ENCODE peak calls at places on chromosomes 3 and 15, in five cellular contexts. Y is H9, N is neuronal stem cell, O is IMR-90, M is H1. Q is an unnamed sample.

GRCh38 chr3:122689587-122689986 is 8.9 kb downstream of the PARP14 start:
- DNase-seq in N (no peak), O (peak; percentile 39), M (no peak), Y (no peak), Q (peak; percentile 84)

GRCh38 chr15:56234804-56235203 is 8.9 kb downstream of the RFX7 start:
- DNase-seq in Y (no peak), N (no peak), M (no peak), O (no peak), Q (no peak)

GRCh38 chr3:66633564-66633963 is 132.7 kb upstream of the LRIG1 start:
- DNase-seq in M (no peak), O (no peak), N (no peak), Y (no peak), Q (no peak)

GRCh38 chr15:64611085-64611484 is 150.7 kb downstream of the ZNF609 start:
- DNase-seq in Y (no peak), M (no peak), O (no peak), N (no peak), Q (peak; percentile 41)

GRCh38 chr3:33117461-33117860 is 3.6 kb downstream of the CRTAP start:
- DNase-seq in O (no peak), M (no peak), Y (no peak), N (no peak), Q (no peak)

GRCh38 chr15:88497109-88497761 is 29.7 kb downstream of the MRPS11 start:
- DNase-seq in Y (no peak), N (no peak), M (no peak), O (no peak), Q (no peak)

GRCh38 chr3:68988740-68989139 is 24.7 kb downstream of the EOGT start:
- DNase-seq in M (no peak), N (no peak), O (peak; percentile 95), Y (no peak), Q (peak; percentile 12)

GRCh38 chr3:172635588-172635987 is 75.3 kb downstream of the NCEH1 start:
- DNase-seq in N (no peak), Y (no peak), O (peak; percentile 60), M (no peak), Q (no peak)

GRCh38 chr3:57048052-57048671 is 12.3 kb upstream of the SPATA12 start:
- DNase-seq in Y (no peak), M (no peak), N (no peak), O (no peak), Q (peak; percentile 18)

GRCh38 chr3:37661615-37662306 is 199.9 kb upstream of the CTDSPL start:
- DNase-seq in M (no peak), Y (no peak), N (no peak), O (no peak), Q (no peak)

GRCh38 chr3:9229325-9229724 is 20.1 kb downstream of the SRGAP3 start:
- DNase-seq in M (no peak), N (no peak), Y (no peak), O (no peak), Q (no peak)

GRCh38 chr15:34358367-34358766 is 8.6 kb downstream of the LPCAT4 start:
- DNase-seq in Y (no peak), O (no peak), N (no peak), M (no peak), Q (no peak)

GRCh38 chr3:143674100-143674968 is 173.9 kb downstream of the SLC9A9 start:
- DNase-seq in O (peak; percentile 57), Y (peak; percentile 71), M (peak; percentile 88), N (peak; percentile 78), Q (peak; percentile 74)

GRCh38 chr3:100265016-100265415 is 4.2 kb downstream of the TBC1D23 start:
- DNase-seq in O (no peak), M (no peak), Y (no peak), N (no peak), Q (no peak)

GRCh38 chr15:26235148-26235769 is 372.1 kb upstream of the ATP10A start:
- DNase-seq in N (peak; percentile 65), M (peak; percentile 71), O (no peak), Y (peak; percentile 94), Q (no peak)

GRCh38 chr3:184314700-184315505 is 497 bp downstream of the EIF4G1 start:
- DNase-seq in N (peak; percentile 48), M (peak; percentile 69), O (peak; percentile 76), Y (no peak), Q (peak; percentile 84)

GRCh38 chr3:10707089-10707983 is 108.7 kb upstream of the SLC6A11 start:
- DNase-seq in O (no peak), M (peak; percentile 62), Y (peak; percentile 43), N (peak; percentile 30), Q (no peak)

GRCh38 chr3:64462203-64463120 is 225.3 kb downstream of the ADAMTS9 start:
- DNase-seq in M (no peak), Y (no peak), N (no peak), O (peak; percentile 93), Q (peak; percentile 89)

GRCh38 chr15:74265046-74265639 is 29.0 kb downstream of the CCDC33 start:
- DNase-seq in M (peak; percentile 87), N (peak; percentile 87), Y (peak; percentile 71), O (peak; percentile 18), Q (peak; percentile 44)

GRCh38 chr3:50445919-50446318 is 57.5 kb downstream of the CACNA2D2 start:
- DNase-seq in M (no peak), N (no peak), Y (no peak), O (no peak), Q (no peak)

GRCh38 chr15:81008312-81008711 is 7.6 kb downstream of the TLNRD1 start:
- DNase-seq in O (no peak), M (no peak), Y (no peak), N (no peak), Q (no peak)

GRCh38 chr15:97995881-97996603 is 35.5 kb downstream of the ARRDC4 start:
- DNase-seq in M (peak; percentile 49), O (no peak), Y (peak; percentile 45), N (no peak), Q (peak; percentile 6)

GRCh38 chr15:83092309-83092976 is 15.0 kb upstream of the TM6SF1 start:
- DNase-seq in M (no peak), N (no peak), O (peak; percentile 77), Y (no peak), Q (peak; percentile 67)

GRCh38 chr3:148329481-148330220 is 368.1 kb upstream of the AGTR1 start:
- DNase-seq in O (peak; percentile 40), Y (no peak), N (no peak), M (no peak), Q (no peak)

GRCh38 chr3:62084558-62084957 is 288.8 kb downstream of the FEZF2 start:
- DNase-seq in O (peak; percentile 7), M (no peak), Y (no peak), N (no peak), Q (no peak)

GRCh38 chr3:119323401-119324107 is 29.4 kb downstream of the ARHGAP31 start:
- DNase-seq in N (no peak), M (peak; percentile 59), O (no peak), Y (peak; percentile 68), Q (no peak)

GRCh38 chr3:185796431-185797107 is 28.3 kb downstream of the IGF2BP2 start:
- DNase-seq in O (peak; percentile 85), M (no peak), Y (no peak), N (no peak), Q (peak; percentile 62)

GRCh38 chr3:177196473-177197040 is 725 bp downstream of the TBL1XR1 start:
- DNase-seq in Y (no peak), M (peak; percentile 55), N (peak; percentile 49), O (peak; percentile 44), Q (peak; percentile 57)
- H2BK15ac ChIP-seq in Y (no peak overlapping the region), M (no peak overlapping the region), N (peak overlapping the region; percentile 93), O (peak overlapping the region; percentile 62), Q (no peak overlapping the region)

GRCh38 chr15:27623560-27624305 is 475.4 kb downstream of the OCA2 start:
- DNase-seq in N (no peak), Y (no peak), O (no peak), M (no peak), Q (no peak)

GRCh38 chr15:27623149-27623548 is 476.0 kb downstream of the OCA2 start:
- DNase-seq in N (no peak), M (no peak), O (no peak), Y (no peak), Q (no peak)

GRCh38 chr15:27628486-27628885 is 470.6 kb downstream of the OCA2 start:
- DNase-seq in O (no peak), N (no peak), M (no peak), Y (no peak), Q (no peak)

GRCh38 chr15:27627623-27628022 is 471.5 kb downstream of the OCA2 start:
- DNase-seq in M (no peak), N (no peak), O (no peak), Y (no peak), Q (no peak)
- H3K9me3 ChIP-seq in M (peaks cover 5% of the 10 kb centered on the region), N (peaks cover 3% of the 10 kb centered on the region), O (peaks cover 10% of the 10 kb centered on the region), Y (no peaks in the 10 kb centered on the region), Q (peaks cover 56% of the 10 kb centered on the region)

GRCh38 chr15:90099072-90099867 is 3.0 kb downstream of the IDH2 start:
- DNase-seq in O (no peak), Y (no peak), M (no peak), N (no peak), Q (no peak)
- H3K4ac ChIP-seq in O (peak overlapping the region; percentile 57), Y (no peak overlapping the region), M (no peak overlapping the region), N (no peak overlapping the region), Q (no peak overlapping the region)

GRCh38 chr15:35580606-35581005 is 34.6 kb upstream of the DPH6 start:
- DNase-seq in Y (no peak), M (no peak), N (no peak), O (no peak), Q (no peak)

DNA sequence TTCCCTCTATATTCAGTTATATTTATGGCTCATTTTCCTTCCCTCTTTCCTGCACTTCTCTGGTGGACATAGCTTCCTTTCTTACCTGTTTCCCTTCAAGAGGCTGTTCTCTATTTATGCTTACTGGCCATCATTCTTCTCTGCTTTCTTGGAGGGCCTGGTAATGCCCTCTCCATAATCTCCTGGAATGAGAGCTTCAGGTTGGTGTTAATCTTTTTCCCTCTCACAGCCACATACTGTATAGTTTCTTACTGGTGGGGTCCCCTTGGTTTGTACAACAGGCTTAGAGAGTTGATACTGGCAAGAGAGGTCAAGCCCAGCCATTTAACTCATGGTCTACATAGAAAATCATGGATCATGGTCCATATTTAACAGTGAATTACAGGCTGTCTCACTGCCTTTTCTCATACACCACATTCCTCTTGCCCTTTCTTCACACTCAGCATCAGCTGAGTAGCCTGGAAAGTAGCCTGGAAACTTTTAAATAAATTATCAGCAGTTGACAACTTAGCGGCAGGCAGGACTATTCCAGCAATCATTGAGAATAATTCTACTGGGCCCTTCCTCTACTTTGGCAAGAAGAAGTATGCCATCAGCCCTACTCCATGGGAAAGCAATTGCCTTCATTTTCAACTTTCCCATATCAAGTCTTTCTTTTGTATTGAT is 38.0 kb upstream of the DPH6 start:
- DNase-seq in N (no peak), M (no peak), O (peak; percentile 36), Y (no peak), Q (peak; percentile 61)
- H2BK15ac ChIP-seq in N (no peak overlapping the region), M (no peak overlapping the region), O (no peak overlapping the region), Y (no peak overlapping the region), Q (no peak overlapping the region)

GRCh38 chr3:52124126-52124525 is 30.1 kb downstream of the POC1A start:
- DNase-seq in N (no peak), M (no peak), O (no peak), Y (no peak), Q (no peak)

GRCh38 chr3:52121813-52122212 is 32.4 kb downstream of the POC1A start:
- DNase-seq in Y (no peak), O (no peak), M (no peak), N (no peak), Q (no peak)

GRCh38 chr3:52124766-52125165 is 29.5 kb downstream of the POC1A start:
- DNase-seq in O (no peak), N (no peak), M (no peak), Y (no peak), Q (no peak)

GRCh38 chr3:52122491-52122890 is 31.7 kb downstream of the POC1A start:
- DNase-seq in M (no peak), N (no peak), O (no peak), Y (no peak), Q (no peak)

GRCh38 chr3:52123106-52123708 is 31.0 kb downstream of the POC1A start:
- DNase-seq in N (peak; percentile 66), O (peak; percentile 65), M (peak; percentile 92), Y (peak; percentile 80), Q (peak; percentile 68)
- H3K9me3 ChIP-seq in N (no peaks in the 10 kb centered on the region), O (no peaks in the 10 kb centered on the region), M (no peaks in the 10 kb centered on the region), Y (no peaks in the 10 kb centered on the region), Q (no peaks in the 10 kb centered on the region)

Q was measured in mesenchymal stem cell.